ENCODE peak calls at places on chromosome 3, in five cellular contexts. One of them, this sample, is unnamed. For H3K36me3 and H3K4me1, the result is how much of the 10 kb centered on the place peaks cover.

GRCh38 chr3:99499235-99499798 is 139.1 kb upstream of the COL8A1 start:
- DNase-seq in CD4-positive, alpha-beta memory T cell: no peak
- DNase-seq in tibial nerve: peak
- DNase-seq in HCT116: peak
- DNase-seq in left ventricle myocardium inferior: no peak
- DNase-seq in this sample: no peak

GRCh38 chr3:133268772-133269171 is 131.1 kb upstream of the BFSP2 start:
- DNase-seq in CD4-positive, alpha-beta memory T cell: no peak
- DNase-seq in tibial nerve: no peak
- DNase-seq in HCT116: no peak
- DNase-seq in left ventricle myocardium inferior: no peak
- DNase-seq in this sample: no peak

GRCh38 chr3:184223946-184224345 is 5.4 kb upstream of the VWA5B2 start:
- DNase-seq in CD4-positive, alpha-beta memory T cell: no peak
- DNase-seq in tibial nerve: no peak
- DNase-seq in HCT116: no peak
- DNase-seq in left ventricle myocardium inferior: no peak
- DNase-seq in this sample: no peak

GRCh38 chr3:5285439-5285838 is 97.9 kb downstream of the EDEM1 start:
- DNase-seq in CD4-positive, alpha-beta memory T cell: no peak
- DNase-seq in tibial nerve: no peak
- DNase-seq in HCT116: no peak
- DNase-seq in left ventricle myocardium inferior: no peak
- DNase-seq in this sample: no peak

GRCh38 chr3:65732060-65732933 is 306.4 kb downstream of the MAGI1 start:
- DNase-seq in CD4-positive, alpha-beta memory T cell: peak
- DNase-seq in tibial nerve: peak
- DNase-seq in HCT116: peak
- DNase-seq in left ventricle myocardium inferior: no peak
- DNase-seq in this sample: no peak

GRCh38 chr3:48402281-48402732 is 27.6 kb downstream of the PLXNB1 start:
- DNase-seq in CD4-positive, alpha-beta memory T cell: no peak
- DNase-seq in tibial nerve: peak
- DNase-seq in HCT116: peak
- DNase-seq in left ventricle myocardium inferior: peak
- DNase-seq in this sample: peak

GRCh38 chr3:15708882-15709677 is 88.7 kb downstream of the ANKRD28 start:
- DNase-seq in CD4-positive, alpha-beta memory T cell: no peak
- DNase-seq in tibial nerve: no peak
- DNase-seq in HCT116: no peak
- DNase-seq in left ventricle myocardium inferior: no peak
- DNase-seq in this sample: no peak

GRCh38 chr3:19907523-19907922 is 26.5 kb downstream of the EFHB start:
- DNase-seq in CD4-positive, alpha-beta memory T cell: no peak
- DNase-seq in tibial nerve: no peak
- DNase-seq in HCT116: no peak
- DNase-seq in left ventricle myocardium inferior: no peak
- DNase-seq in this sample: no peak

GRCh38 chr3:189941125-189941524 is 179.6 kb downstream of the P3H2 start:
- DNase-seq in CD4-positive, alpha-beta memory T cell: no peak
- DNase-seq in tibial nerve: no peak
- DNase-seq in HCT116: no peak
- DNase-seq in left ventricle myocardium inferior: no peak
- DNase-seq in this sample: no peak

GRCh38 chr3:102307442-102307841 is 127.4 kb upstream of the ZPLD1 start:
- DNase-seq in CD4-positive, alpha-beta memory T cell: no peak
- DNase-seq in tibial nerve: no peak
- DNase-seq in HCT116: no peak
- DNase-seq in left ventricle myocardium inferior: no peak
- DNase-seq in this sample: no peak

GRCh38 chr3:114666613-114667012 is 372.8 kb downstream of the TIGIT start:
- DNase-seq in CD4-positive, alpha-beta memory T cell: no peak
- DNase-seq in tibial nerve: no peak
- DNase-seq in HCT116: no peak
- DNase-seq in left ventricle myocardium inferior: no peak
- DNase-seq in this sample: no peak

GRCh38 chr3:153599685-153600084 is 437.7 kb downstream of the RAP2B start:
- DNase-seq in CD4-positive, alpha-beta memory T cell: no peak
- DNase-seq in tibial nerve: peak
- DNase-seq in HCT116: peak
- DNase-seq in left ventricle myocardium inferior: no peak
- DNase-seq in this sample: peak

GRCh38 chr3:87227104-87227834 is at the start of gene CHMP2B:
- DNase-seq in CD4-positive, alpha-beta memory T cell: peak
- DNase-seq in tibial nerve: peak
- DNase-seq in HCT116: peak
- DNase-seq in left ventricle myocardium inferior: peak
- DNase-seq in this sample: peak

GRCh38 chr3:18559323-18559972 is 134.3 kb upstream of the SATB1 start:
- DNase-seq in CD4-positive, alpha-beta memory T cell: peak
- DNase-seq in tibial nerve: no peak
- DNase-seq in HCT116: peak
- DNase-seq in left ventricle myocardium inferior: no peak
- DNase-seq in this sample: no peak

GRCh38 chr3:32877598-32877997 is 59.8 kb downstream of the TRIM71 start:
- DNase-seq in CD4-positive, alpha-beta memory T cell: no peak
- DNase-seq in tibial nerve: no peak
- DNase-seq in HCT116: no peak
- DNase-seq in left ventricle myocardium inferior: no peak
- DNase-seq in this sample: no peak

GRCh38 chr3:32882603-32883025 is 64.8 kb downstream of the TRIM71 start:
- DNase-seq in CD4-positive, alpha-beta memory T cell: peak
- DNase-seq in tibial nerve: no peak
- DNase-seq in HCT116: no peak
- DNase-seq in left ventricle myocardium inferior: no peak
- DNase-seq in this sample: no peak

GRCh38 chr3:32882180-32882579 is 64.4 kb downstream of the TRIM71 start:
- DNase-seq in CD4-positive, alpha-beta memory T cell: no peak
- DNase-seq in tibial nerve: no peak
- DNase-seq in HCT116: no peak
- DNase-seq in left ventricle myocardium inferior: no peak
- DNase-seq in this sample: no peak

GRCh38 chr3:32881624-32882023 is 63.8 kb downstream of the TRIM71 start:
- DNase-seq in CD4-positive, alpha-beta memory T cell: no peak
- DNase-seq in tibial nerve: no peak
- DNase-seq in HCT116: no peak
- DNase-seq in left ventricle myocardium inferior: no peak
- DNase-seq in this sample: no peak

DNA sequence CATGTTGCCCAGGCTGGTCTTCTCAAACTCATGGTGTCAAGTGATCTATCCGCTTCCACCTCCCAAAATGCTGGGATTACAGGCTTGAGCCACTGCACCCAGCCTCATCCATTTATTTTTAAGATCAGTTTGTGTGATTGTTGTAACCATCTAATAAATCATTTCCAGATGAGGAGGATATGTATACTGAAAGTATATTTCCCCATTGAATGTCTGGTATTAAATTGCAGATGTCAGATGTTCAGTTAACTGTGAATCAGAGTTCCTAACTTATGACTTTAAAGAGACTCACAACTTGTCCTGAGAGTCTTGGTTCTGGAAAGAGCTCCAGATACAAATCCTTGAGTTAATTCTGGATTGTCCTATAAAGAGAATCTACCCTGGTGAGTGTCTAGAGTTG is 62.4 kb downstream of the TRIM71 start:
- DNase-seq in CD4-positive, alpha-beta memory T cell: no peak
- DNase-seq in tibial nerve: no peak
- DNase-seq in HCT116: no peak
- DNase-seq in left ventricle myocardium inferior: no peak
- DNase-seq in this sample: no peak
- H3K36me3 ChIP-seq in CD4-positive, alpha-beta memory T cell: under half
- H3K36me3 ChIP-seq in tibial nerve: under half
- H3K36me3 ChIP-seq in HCT116: under half
- H3K36me3 ChIP-seq in left ventricle myocardium inferior: under half
- H3K36me3 ChIP-seq in this sample: under half

GRCh38 chr3:117068301-117068700 is 358.7 kb downstream of the TUSC7 start:
- DNase-seq in CD4-positive, alpha-beta memory T cell: no peak
- DNase-seq in tibial nerve: no peak
- DNase-seq in HCT116: no peak
- DNase-seq in left ventricle myocardium inferior: no peak
- DNase-seq in this sample: no peak
- H3K27ac ChIP-seq in CD4-positive, alpha-beta memory T cell: no peak
- H3K27ac ChIP-seq in tibial nerve: no peak
- H3K27ac ChIP-seq in HCT116: no peak
- H3K27ac ChIP-seq in left ventricle myocardium inferior: no peak
- H3K27ac ChIP-seq in this sample: no peak

GRCh38 chr3:45608296-45608695 is 13.7 kb downstream of the LIMD1 start:
- DNase-seq in CD4-positive, alpha-beta memory T cell: no peak
- DNase-seq in tibial nerve: no peak
- DNase-seq in HCT116: no peak
- DNase-seq in left ventricle myocardium inferior: no peak
- DNase-seq in this sample: no peak
- H3K4me1 ChIP-seq in CD4-positive, alpha-beta memory T cell: under half
- H3K4me1 ChIP-seq in tibial nerve: under half
- H3K4me1 ChIP-seq in HCT116: under half
- H3K4me1 ChIP-seq in left ventricle myocardium inferior: half or more
- H3K4me1 ChIP-seq in this sample: under half

GRCh38 chr3:57109437-57110199 is 49.2 kb downstream of the SPATA12 start:
- DNase-seq in CD4-positive, alpha-beta memory T cell: no peak
- DNase-seq in tibial nerve: no peak
- DNase-seq in HCT116: no peak
- DNase-seq in left ventricle myocardium inferior: no peak
- DNase-seq in this sample: no peak
- H3K36me3 ChIP-seq in CD4-positive, alpha-beta memory T cell: under half
- H3K36me3 ChIP-seq in tibial nerve: under half
- H3K36me3 ChIP-seq in HCT116: under half
- H3K36me3 ChIP-seq in left ventricle myocardium inferior: under half
- H3K36me3 ChIP-seq in this sample: under half

GRCh38 chr3:52721742-52722033 is 15.8 kb downstream of the SPCS1 start:
- DNase-seq in CD4-positive, alpha-beta memory T cell: no peak
- DNase-seq in tibial nerve: no peak
- DNase-seq in HCT116: no peak
- DNase-seq in left ventricle myocardium inferior: no peak
- DNase-seq in this sample: no peak
- H3K27ac ChIP-seq in CD4-positive, alpha-beta memory T cell: peak
- H3K27ac ChIP-seq in tibial nerve: no peak
- H3K27ac ChIP-seq in HCT116: no peak
- H3K27ac ChIP-seq in left ventricle myocardium inferior: no peak
- H3K27ac ChIP-seq in this sample: no peak

This sample was measured in right atrium auricular region.